ENCODE peak calls at places on chromosomes 4 and X, in seven cellular contexts. C is neural progenitor cell, J is esophagus squamous epithelium, T is lower lobe of right lung, F is body of pancreas, L is HCT116, G is psoas muscle. Z is an unnamed sample.

GRCh38 chr4:15352508-15352907 is 75.3 kb upstream of the C1QTNF7 start:
- DNase-seq in C (no peak), J (no peak), T (no peak), F (no peak), L (no peak), G (no peak), Z (no peak)

GRCh38 chr4:186137193-186137792 is 32.8 kb downstream of the FAM149A start:
- DNase-seq in C (no peak), J (no peak), T (no peak), F (peak; percentile 33), L (peak; percentile 12), G (no peak), Z (no peak)

GRCh38 chr4:1478766-1479355 is 72.6 kb upstream of the NKX1-1 start:
- DNase-seq in C (no peak), J (no peak), T (no peak), F (no peak), L (no peak), G (peak; percentile 40), Z (peak; percentile 37)

GRCh38 chr4:30256105-30256828 is 463.9 kb upstream of the PCDH7 start:
- DNase-seq in C (no peak), J (no peak), T (no peak), F (no peak), L (no peak), G (no peak), Z (peak; percentile 50)

GRCh38 chr4:76881375-76881774 is 16.6 kb downstream of the SOWAHB start:
- DNase-seq in C (no peak), J (no peak), T (no peak), F (peak; percentile 54), L (no peak), G (no peak), Z (peak; percentile 55)

GRCh38 chr4:174172274-174172673 is 111.2 kb downstream of the FBXO8 start:
- DNase-seq in C (no peak), J (no peak), T (no peak), F (no peak), L (no peak), G (no peak), Z (no peak)

GRCh38 chr4:177051473-177052060 is 258.1 kb upstream of the NEIL3 start:
- DNase-seq in C (peak; percentile 80), J (no peak), T (no peak), F (peak; percentile 39), L (peak; percentile 44), G (no peak), Z (peak; percentile 76)

GRCh38 chr4:54384563-54384962 is 155.5 kb downstream of the PDGFRA start:
- DNase-seq in C (peak; percentile 38), J (no peak), T (no peak), F (peak; percentile 9), L (peak; percentile 6), G (no peak), Z (peak; percentile 55)

GRCh38 chrX:124504106-124504983 is 158.0 kb downstream of the SH2D1A start:
- DNase-seq in C (no peak), J (no peak), T (no peak), F (no peak), L (no peak), G (no peak), Z (no peak)

GRCh38 chr4:4675051-4675581 is 133.3 kb upstream of the STX18 start:
- DNase-seq in C (no peak), J (no peak), T (no peak), F (no peak), L (no peak), G (no peak), Z (no peak)

GRCh38 chr4:153545822-153546221 is 79.7 kb downstream of the TMEM131L start:
- DNase-seq in C (no peak), J (no peak), T (no peak), F (no peak), L (no peak), G (no peak), Z (no peak)
- H3K27ac ChIP-seq in C (no peak overlapping the region), J (no peak overlapping the region), T (no peak overlapping the region), F (no peak overlapping the region), L (no peak overlapping the region), G (peak overlapping the region; percentile 95), Z (no peak overlapping the region)

GRCh38 chr4:8278421-8279287 is 9.1 kb downstream of the HTRA3 start:
- DNase-seq in C (no peak), J (no peak), T (no peak), F (no peak), L (no peak), G (peak; percentile 65), Z (no peak)

GRCh38 chr4:8276358-8277240 is 7.0 kb downstream of the HTRA3 start:
- DNase-seq in C (no peak), J (no peak), T (no peak), F (no peak), L (no peak), G (peak; percentile 90), Z (no peak)

GRCh38 chr4:8279321-8280157 is 10.0 kb downstream of the HTRA3 start:
- DNase-seq in C (no peak), J (no peak), T (no peak), F (no peak), L (no peak), G (peak; percentile 36), Z (no peak)

GRCh38 chr4:8277356-8278008 is 7.9 kb downstream of the HTRA3 start:
- DNase-seq in C (no peak), J (no peak), T (no peak), F (no peak), L (no peak), G (peak; percentile 58), Z (no peak)

DNA sequence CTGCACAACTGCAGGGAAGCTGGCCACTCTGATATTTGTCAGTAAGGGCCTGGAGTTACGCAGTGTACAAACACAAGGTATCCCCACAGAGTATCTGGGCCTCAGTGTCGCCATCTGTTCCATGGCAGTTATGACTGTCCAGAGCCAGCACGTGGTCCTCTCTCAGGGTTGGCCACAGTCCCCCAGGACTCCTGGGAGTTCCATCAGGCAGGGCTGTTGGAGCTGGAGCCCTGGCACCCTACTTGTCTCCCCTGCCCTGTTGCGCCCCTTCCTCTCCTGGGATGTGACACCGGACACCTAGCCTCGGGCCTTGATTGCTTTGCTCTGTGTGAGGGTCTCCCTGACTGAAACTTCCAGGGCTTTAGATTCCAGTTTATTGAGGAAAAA is 8.4 kb downstream of the HTRA3 start:
- DNase-seq in C (no peak), J (no peak), T (no peak), F (no peak), L (no peak), G (peak; percentile 64), Z (no peak)
- H3K4me3 ChIP-seq in C (no peak overlapping the region), J (no peak overlapping the region), T (no peak overlapping the region), F (no peak overlapping the region), L (no peak overlapping the region), G (no peak overlapping the region), Z (no peak overlapping the region)

DNA sequence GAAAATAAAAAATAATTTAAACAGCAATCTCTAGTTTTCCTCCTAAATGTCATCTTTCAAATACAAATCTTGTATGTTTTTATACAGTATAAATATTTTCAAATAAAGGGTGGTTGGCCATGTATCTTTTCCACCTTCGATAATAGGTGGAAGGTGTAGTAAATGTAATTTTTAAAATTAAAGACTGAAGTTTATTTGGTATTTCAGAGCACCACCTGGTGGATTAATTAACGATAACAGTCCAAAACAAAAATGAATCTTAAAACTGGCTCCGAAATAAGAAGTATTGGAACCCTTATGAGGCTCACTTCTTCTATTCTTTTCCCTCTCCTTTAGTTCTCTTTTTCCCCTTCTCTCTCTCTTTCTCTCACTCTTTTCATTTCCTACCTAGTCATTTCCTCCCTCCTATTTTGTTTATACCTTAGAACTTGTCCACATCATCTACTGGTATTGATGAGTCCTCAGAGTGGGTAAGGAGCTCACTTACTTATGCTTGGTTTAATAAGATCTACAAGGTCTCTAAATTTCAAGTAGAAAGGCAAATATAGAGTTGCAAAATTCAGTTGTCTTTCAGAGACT is 82.9 kb upstream of the EXOC1L start:
- DNase-seq in C (no peak), J (no peak), T (no peak), F (no peak), L (peak; percentile 23), G (no peak), Z (no peak)
- TF ChIP-seq CTCF in C (peak; percentile 60), J (peak; percentile 35), T (peak; percentile 27), F (peak; percentile 26), L (peak; percentile 58), G (no peak), Z (peak; percentile 70)

DNA sequence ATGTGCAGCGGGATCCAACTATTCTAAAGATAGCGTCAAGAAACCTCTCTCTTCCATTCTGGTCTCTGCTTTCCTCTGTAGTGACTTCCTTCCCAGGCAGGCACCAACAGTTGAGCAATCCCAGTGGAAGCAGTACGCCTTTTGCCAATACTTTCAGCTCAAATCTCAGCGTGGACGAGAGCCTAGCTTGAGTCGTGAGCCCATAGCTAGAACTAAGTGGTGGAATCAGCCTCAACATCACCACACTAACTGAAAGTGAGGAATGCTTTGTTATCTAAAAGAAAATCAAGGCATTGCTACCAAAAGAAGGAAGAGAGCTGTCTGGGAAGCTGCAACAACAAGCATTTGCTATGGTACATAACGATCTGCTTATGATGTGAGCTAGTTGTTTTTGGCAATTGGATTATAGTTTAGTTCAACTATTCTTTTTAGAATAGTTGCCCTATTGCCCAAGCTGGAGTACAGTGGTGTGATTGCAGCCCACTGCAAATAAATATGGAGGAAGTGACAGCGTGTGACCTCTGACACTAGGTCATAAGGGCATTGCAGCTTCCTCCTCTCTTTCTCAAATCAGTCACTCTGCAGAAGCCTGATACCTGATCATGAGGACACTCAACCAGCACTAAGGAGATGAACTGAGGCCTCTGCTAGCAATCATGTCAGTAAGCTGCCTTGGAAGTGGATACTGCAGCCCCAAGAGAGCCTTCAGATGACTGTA is 24.7 kb upstream of the FRYL start:
- DNase-seq in C (no peak), J (no peak), T (no peak), F (no peak), L (no peak), G (no peak), Z (no peak)
- H3K27ac ChIP-seq in C (no peak overlapping the region), J (no peak overlapping the region), T (no peak overlapping the region), F (no peak overlapping the region), L (no peak overlapping the region), G (no peak overlapping the region), Z (no peak overlapping the region)

DNA sequence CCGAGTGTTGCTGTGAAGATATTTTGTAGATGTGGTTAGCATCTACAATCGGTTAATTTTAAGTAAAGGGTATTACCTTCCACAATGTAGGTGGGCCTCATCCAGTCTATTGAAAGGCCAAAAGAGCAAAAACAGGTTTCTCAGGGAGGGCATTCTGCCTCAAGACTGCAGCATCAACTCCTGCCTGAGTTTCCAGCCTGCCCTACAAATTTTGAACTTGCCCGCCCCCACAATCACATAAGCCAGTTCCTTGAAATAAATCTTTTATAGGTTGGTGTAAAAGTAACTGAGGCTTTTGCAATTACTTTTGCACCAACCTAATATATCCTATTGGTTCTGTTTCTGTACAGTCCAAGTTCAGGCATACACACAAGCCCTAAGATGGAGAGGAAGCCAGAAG is 22.1 kb upstream of the PI4K2B start:
- DNase-seq in C (no peak), J (no peak), T (no peak), F (no peak), L (no peak), G (no peak), Z (no peak)
- H3K4me3 ChIP-seq in C (no peak overlapping the region), J (no peak overlapping the region), T (no peak overlapping the region), F (no peak overlapping the region), L (no peak overlapping the region), G (no peak overlapping the region), Z (peak overlapping the region; percentile 7)

Z was measured in endodermal cell.